ENCODE peak calls at places on chromosomes 16 and 17, in seven cellular contexts. A, B, T, J, C, L and K are unnamed samples. For H3K36me3, the result is how much of the 10 kb centered on the place peaks cover.

GRCh38 chr16:17328971-17329370 is 141.8 kb downstream of the XYLT1 start:
- DNase-seq in T (peak), A (no peak), J (no peak), L (no peak), C (no peak), B (no peak), K (no peak)

GRCh38 chr16:46709464-46709863 is 20.0 kb downstream of the ORC6 start:
- DNase-seq in A (no peak), J (no peak), L (no peak), B (no peak), C (no peak), T (no peak), K (no peak)

GRCh38 chr17:41403409-41404023 is 6.1 kb upstream of the KRT31 start:
- DNase-seq in C (no peak), J (no peak), L (no peak), A (no peak), T (no peak), B (no peak), K (no peak)

GRCh38 chr16:19583665-19584300 is 28.3 kb downstream of the VPS35L start:
- DNase-seq in B (peak), C (peak), A (no peak), J (no peak), L (no peak), T (no peak), K (no peak)

GRCh38 chr16:87288753-87289362 is 28.3 kb downstream of the C16orf95 start:
- DNase-seq in C (no peak), A (no peak), T (no peak), J (no peak), L (no peak), B (peak), K (no peak)

GRCh38 chr16:31224092-31224955 is 7.4 kb upstream of the PYDC1 start:
- DNase-seq in B (no peak), A (no peak), T (no peak), C (no peak), L (no peak), J (no peak), K (no peak)

GRCh38 chr16:46787909-46788308 is 39.8 kb upstream of the MYLK3 start:
- DNase-seq in B (no peak), T (no peak), J (no peak), L (no peak), A (no peak), C (no peak), K (no peak)

GRCh38 chr17:59370580-59371299 is 39.3 kb downstream of the YPEL2 start:
- DNase-seq in J (no peak), L (no peak), T (no peak), C (no peak), B (no peak), A (no peak), K (no peak)

GRCh38 chr17:48541574-48542113 is 3.3 kb downstream of the HOXB2 start:
- DNase-seq in C (peak), T (no peak), L (no peak), J (peak), A (no peak), B (peak), K (no peak)

GRCh38 chr16:2115591-2115973 is 20.1 kb downstream of the PKD1 start:
- DNase-seq in A (no peak), L (no peak), B (no peak), C (no peak), J (no peak), T (no peak), K (no peak)

GRCh38 chr17:31067699-31068184 is 27.0 kb upstream of the NF1 start:
- DNase-seq in C (no peak), L (no peak), J (no peak), B (peak), T (no peak), A (no peak), K (no peak)

GRCh38 chr16:4693956-4694663 is 748 bp downstream of the NUDT16L1 start:
- DNase-seq in C (peak), A (peak), J (peak), B (peak), L (no peak), T (no peak), K (no peak)

GRCh38 chr16:75653926-75654325 is 6.4 kb downstream of the TERF2IP start:
- DNase-seq in L (no peak), C (no peak), A (no peak), T (no peak), J (no peak), B (peak), K (no peak)

GRCh38 chr17:34909040-34909439 is 52.2 kb downstream of the CCT6B start:
- DNase-seq in A (no peak), B (no peak), L (no peak), C (no peak), T (no peak), J (no peak), K (no peak)

GRCh38 chr16:86697715-86698114 is 119.4 kb downstream of the FOXL1 start:
- DNase-seq in B (peak), C (no peak), L (no peak), A (no peak), J (no peak), T (no peak), K (no peak)

GRCh38 chr16:66471696-66472393 is 44.8 kb downstream of the BEAN1 start:
- DNase-seq in J (no peak), B (no peak), L (no peak), C (no peak), A (no peak), T (no peak), K (no peak)

GRCh38 chr17:31371511-31372097 is 19.9 kb upstream of the RAB11FIP4 start:
- DNase-seq in T (no peak), C (no peak), A (no peak), J (no peak), L (no peak), B (peak), K (no peak)

GRCh38 chr16:72739577-72739976 is 308.4 kb downstream of the ZFHX3 start:
- DNase-seq in J (no peak), A (no peak), T (no peak), C (no peak), B (peak), L (no peak), K (no peak)

GRCh38 chr16:71383054-71383773 is 24.7 kb downstream of the CALB2 start:
- DNase-seq in C (no peak), B (peak), J (no peak), A (no peak), L (peak), T (no peak), K (no peak)

GRCh38 chr17:1055751-1056645 is 59.1 kb downstream of the TIMM22 start:
- DNase-seq in A (peak), J (peak), C (peak), T (peak), B (peak), L (peak), K (no peak)

GRCh38 chr17:64209356-64209941 is 53.6 kb downstream of the TEX2 start:
- DNase-seq in J (no peak), T (no peak), L (no peak), A (no peak), B (no peak), C (no peak), K (no peak)
- H3K4me3 ChIP-seq in J (no peak), T (no peak), L (no peak), A (no peak), B (no peak), C (no peak), K (no peak)

DNA sequence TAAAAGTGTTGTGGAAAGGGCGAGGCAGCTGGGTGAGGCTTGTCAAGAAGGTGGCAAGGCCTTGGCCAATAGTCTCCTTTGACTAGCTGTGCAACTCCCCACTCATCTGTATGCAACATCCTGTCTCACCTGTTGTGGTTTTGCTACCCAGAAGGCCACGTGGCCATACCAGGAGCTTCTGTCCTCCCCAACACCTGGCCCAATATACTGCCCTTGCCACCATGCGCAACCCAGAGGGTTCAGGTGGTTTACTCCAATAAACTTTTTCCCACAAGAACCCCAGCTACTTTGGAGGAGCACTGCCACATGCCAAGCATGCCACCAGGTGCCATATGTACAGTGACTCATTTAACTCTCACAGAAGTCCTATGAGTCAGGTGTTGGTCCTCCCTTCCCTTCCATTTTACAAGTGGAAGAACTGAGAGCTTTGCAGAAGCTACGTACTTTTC is 10.2 kb downstream of the MYO19 start:
- DNase-seq in A (no peak), T (no peak), B (peak), J (no peak), L (no peak), C (no peak), K (no peak)
- H3K36me3 ChIP-seq in A (under half), T (under half), B (under half), J (under half), L (under half), C (under half), K (under half)

DNA sequence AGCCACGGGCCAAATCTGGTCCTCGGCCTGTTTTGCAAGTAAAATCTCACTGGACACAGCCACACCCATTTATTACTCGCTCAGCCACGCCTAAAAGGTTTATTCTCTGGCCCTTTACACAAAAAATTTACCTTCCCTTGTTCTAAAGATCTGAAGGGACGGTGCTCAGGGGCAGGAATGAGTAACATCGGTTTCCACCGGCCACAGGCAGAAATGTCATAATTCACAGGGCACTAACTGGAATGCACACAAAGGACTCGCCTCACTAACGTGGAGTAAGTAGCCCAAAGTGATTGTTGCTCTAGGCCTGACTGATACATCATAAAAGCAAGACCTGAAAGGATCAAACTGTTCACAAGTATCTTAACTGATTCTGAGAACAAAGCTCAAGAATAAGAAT is 9.0 kb upstream of the TCF25 start:
- DNase-seq in A (no peak), T (no peak), C (no peak), L (no peak), B (peak), J (no peak), K (no peak)
- TF ChIP-seq POLR2A in A (no peak), T (no peak), C (no peak), L (no peak), B (no peak), J (no peak), K (no peak)

DNA sequence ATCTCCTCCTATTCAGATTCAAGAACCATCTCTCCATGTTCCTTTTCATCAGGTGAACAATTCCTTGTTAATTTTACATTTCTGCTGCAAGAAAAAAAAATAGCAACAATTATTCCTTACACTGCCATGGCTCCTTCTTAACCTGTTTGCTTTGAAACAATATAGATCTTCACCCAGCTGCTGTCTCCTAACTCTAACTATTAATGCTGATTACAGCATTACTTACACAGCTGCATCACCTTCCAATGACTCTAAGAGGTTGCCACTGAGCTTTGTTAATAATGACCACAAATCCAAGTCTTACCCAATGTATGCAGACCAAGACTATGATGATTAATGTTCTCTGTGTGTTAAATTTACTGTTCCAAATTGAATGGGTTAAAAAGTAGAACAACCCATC is 541.4 kb downstream of the TOX3 start:
- DNase-seq in C (no peak), T (no peak), B (no peak), A (no peak), J (no peak), L (no peak), K (no peak)
- H3K4me3 ChIP-seq in C (no peak), T (no peak), B (no peak), A (no peak), J (no peak), L (no peak), K (no peak)

DNA sequence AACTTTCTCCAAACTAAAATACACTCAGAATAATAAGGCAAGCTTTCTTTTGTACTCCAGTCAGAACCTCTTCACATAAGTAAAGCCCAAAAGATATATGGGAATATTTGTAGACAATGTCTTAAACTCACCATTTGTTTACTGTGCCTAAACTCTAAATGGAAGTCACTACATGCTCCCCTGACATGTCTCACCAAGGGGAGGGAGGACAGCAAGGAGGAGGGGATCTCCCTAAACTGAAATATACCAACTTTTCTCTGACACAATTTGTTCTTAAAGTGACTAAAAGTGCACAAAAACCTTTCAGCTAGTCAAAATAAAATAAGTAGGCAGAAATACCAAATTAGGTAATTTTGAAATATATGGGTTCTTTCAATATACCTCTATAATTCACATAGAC is 38.5 kb downstream of the GRB7 start:
- DNase-seq in A (no peak), B (no peak), T (no peak), J (no peak), C (no peak), L (no peak), K (no peak)
- H3K36me3 ChIP-seq in A (under half), B (under half), T (under half), J (under half), C (under half), L (under half), K (under half)

DNA sequence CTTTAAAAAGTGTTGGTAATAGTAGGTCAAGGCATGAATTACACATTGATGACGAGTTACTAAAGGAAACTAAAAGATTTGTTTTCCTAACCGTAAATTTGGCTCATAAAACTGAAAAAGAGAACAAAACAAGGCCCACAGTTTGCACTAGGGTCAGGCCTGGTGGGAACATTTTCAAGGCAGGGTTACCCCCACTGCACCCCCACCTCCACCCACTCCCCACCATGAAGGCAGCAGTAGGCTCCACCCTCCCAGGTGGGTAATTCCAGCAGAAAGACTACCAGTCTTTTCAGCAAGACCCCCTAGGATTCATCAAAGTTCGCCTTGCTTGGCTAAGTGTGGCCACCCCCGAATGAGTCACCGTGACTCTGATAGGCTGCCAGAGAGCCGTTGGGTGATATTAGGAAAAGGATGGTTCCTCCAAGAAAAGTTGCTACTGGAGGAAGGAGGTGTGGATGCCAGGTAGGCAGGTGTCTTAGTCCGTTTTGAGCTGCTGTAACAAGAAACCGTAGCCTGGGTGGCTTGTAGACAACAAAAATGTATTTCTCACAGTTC is 8.6 kb downstream of the DNAAF1 start:
- DNase-seq in L (no peak), B (peak), A (peak), C (peak), J (no peak), T (no peak), K (no peak)
- TF ChIP-seq POLR2A in L (no peak), B (no peak), A (no peak), C (no peak), J (no peak), T (no peak), K (no peak)

GRCh38 chr16:57818377-57819055 is 16.2 kb upstream of the KIFC3 start:
- DNase-seq in J (no peak), B (no peak), T (no peak), L (no peak), A (no peak), C (no peak), K (no peak)
- H3K4me3 ChIP-seq in J (no peak), B (no peak), T (no peak), L (no peak), A (no peak), C (no peak), K (no peak)